ENCODE peak calls at places on chromosomes 2 and 18, in six cellular contexts. Y is dermis microvascular lymphatic vessel endothelial cell, H is fibroblast of mammary gland, S is NCI-H510A treated with DMSO at 0.1 percent for 48 hours, M is HEK293T, C is fibroblast of the aortic adventitia. P is an unnamed sample.
A peak's percentile ranks its signal among the peaks of the same experiment; 100 is the strongest.

GRCh38 chr2:22821458-22821857 is 563.5 kb upstream of the KLHL29 start:
- DNase-seq in Y (no peak), H (no peak), S (no peak), M (no peak), C (no peak), P (no peak)

GRCh38 chr2:175009917-175010621 is 4.9 kb upstream of the CHN1 start:
- DNase-seq in Y (no peak), H (no peak), S (no peak), M (no peak), C (no peak), P (no peak)

GRCh38 chr2:33267745-33268144 is 208.7 kb upstream of the RASGRP3 start:
- DNase-seq in Y (no peak), H (peak; percentile 52), S (no peak), M (no peak), C (peak; percentile 50), P (no peak)

GRCh38 chr2:98550165-98550564 is 58.1 kb downstream of the COA5 start:
- DNase-seq in Y (no peak), H (no peak), S (no peak), M (no peak), C (no peak), P (no peak)

GRCh38 chr2:7530001-7530400 is 612.8 kb downstream of the RNF144A start:
- DNase-seq in Y (no peak), H (peak; percentile 35), S (no peak), M (no peak), C (no peak), P (no peak)

GRCh38 chr18:62325806-62326645 is 916 bp downstream of the TNFRSF11A start:
- DNase-seq in Y (no peak), H (peak; percentile 10), S (peak; percentile 41), M (no peak), C (no peak), P (peak; percentile 84)

GRCh38 chr2:1795261-1795828 is 51.0 kb upstream of the PXDN start:
- DNase-seq in Y (no peak), H (no peak), S (no peak), M (no peak), C (no peak), P (no peak)

GRCh38 chr2:10327896-10328666 is 25.4 kb downstream of the HPCAL1 start:
- DNase-seq in Y (no peak), H (no peak), S (peak; percentile 79), M (no peak), C (no peak), P (peak; percentile 39)

GRCh38 chr18:12394428-12394827 is 13.3 kb upstream of the PRELID3A start:
- DNase-seq in Y (no peak), H (no peak), S (peak; percentile 2), M (no peak), C (no peak), P (no peak)

GRCh38 chr18:48473816-48474215 is 64.6 kb upstream of the ZBTB7C start:
- DNase-seq in Y (no peak), H (no peak), S (no peak), M (no peak), C (no peak), P (no peak)

GRCh38 chr2:43059183-43059897 is 167.1 kb downstream of the ZFP36L2 start:
- DNase-seq in Y (peak; percentile 90), H (peak; percentile 96), S (peak; percentile 2), M (no peak), C (peak; percentile 94), P (no peak)

GRCh38 chr2:72144746-72145657 is 2.7 kb downstream of the CYP26B1 start:
- DNase-seq in Y (no peak), H (no peak), S (peak; percentile 73), M (peak; percentile 70), C (no peak), P (peak; percentile 77)

GRCh38 chr18:33470229-33470628 is 29.7 kb upstream of the CCDC178 start:
- DNase-seq in Y (no peak), H (peak; percentile 27), S (no peak), M (no peak), C (no peak), P (no peak)

GRCh38 chr18:23380001-23380550 is 73.0 kb upstream of the RIOK3 start:
- DNase-seq in Y (peak; percentile 38), H (no peak), S (peak; percentile 6), M (no peak), C (peak; percentile 70), P (no peak)

GRCh38 chr2:45681675-45682074 is 30.2 kb downstream of the PRKCE start:
- DNase-seq in Y (peak; percentile 84), H (peak; percentile 94), S (peak; percentile 23), M (peak; percentile 12), C (peak; percentile 81), P (no peak)

GRCh38 chr2:21656330-21657075 is 532.7 kb downstream of the TDRD15 start:
- DNase-seq in Y (no peak), H (no peak), S (no peak), M (no peak), C (no peak), P (no peak)